ENCODE peak calls at places on chromosome 10, in six cellular contexts. H, G, C, M, D and T are unnamed samples.

GRCh38 chr10:61900829-61901783 is at the start of gene ARID5B:
- DNase-seq in H (peak), G (peak), C (peak), M (peak), D (peak), T (peak)

GRCh38 chr10:124701435-124701834 is 42.7 kb downstream of the FAM53B start:
- DNase-seq in H (peak), G (peak), C (no peak), M (no peak), D (peak), T (no peak)

GRCh38 chr10:124290095-124290795 is 128.5 kb downstream of the OAT start:
- DNase-seq in H (no peak), G (peak), C (peak), M (no peak), D (no peak), T (no peak)

GRCh38 chr10:26805567-26806245 is 55.1 kb downstream of the ABI1 start:
- DNase-seq in H (no peak), G (peak), C (no peak), M (no peak), D (no peak), T (no peak)

GRCh38 chr10:72756674-72757385 is 64.9 kb downstream of the MCU start:
- DNase-seq in H (no peak), G (peak), C (no peak), M (no peak), D (no peak), T (no peak)

GRCh38 chr10:3467052-3467906 is 294.7 kb upstream of the PITRM1 start:
- DNase-seq in H (peak), G (peak), C (peak), M (peak), D (peak), T (peak)

GRCh38 chr10:12238821-12239220 is 42.8 kb downstream of the CDC123 start:
- DNase-seq in H (no peak), G (no peak), C (no peak), M (no peak), D (no peak), T (no peak)

GRCh38 chr10:72158174-72158573 is 57.6 kb upstream of the ANAPC16 start:
- DNase-seq in H (no peak), G (no peak), C (no peak), M (no peak), D (no peak), T (no peak)

GRCh38 chr10:72068901-72069446 is 19.4 kb downstream of the SPOCK2 start:
- DNase-seq in H (no peak), G (no peak), C (no peak), M (no peak), D (no peak), T (no peak)

GRCh38 chr10:118562877-118563276 is 32.6 kb downstream of the PRLHR start:
- DNase-seq in H (no peak), G (no peak), C (no peak), M (no peak), D (no peak), T (no peak)

GRCh38 chr10:8238989-8239388 is 184.5 kb downstream of the GATA3 start:
- DNase-seq in H (no peak), G (no peak), C (no peak), M (no peak), D (no peak), T (no peak)

GRCh38 chr10:117699436-117700075 is 157.0 kb downstream of the EMX2 start:
- DNase-seq in H (no peak), G (no peak), C (peak), M (no peak), D (no peak), T (no peak)

GRCh38 chr10:75294518-75294865 is 58.7 kb upstream of the COMTD1 start:
- DNase-seq in H (no peak), G (no peak), C (no peak), M (no peak), D (peak), T (no peak)